ENCODE peak calls at places on chromosomes 6 and 20, in ten cellular contexts. One of them, this sample, is unnamed.
A peak's percentile ranks its signal among the peaks of the same experiment; 100 is the strongest.

GRCh38 chr6:55963301-55963700 is 87.9 kb upstream of the BMP5 start:
- DNase-seq in uterus: no peak
- DNase-seq in psoas muscle: no peak
- DNase-seq in heart left ventricle: no peak
- DNase-seq in A549: no peak
- DNase-seq in GM12865: no peak
- DNase-seq in foreskin fibroblast: no peak
- DNase-seq in astrocyte of the spinal cord: no peak
- DNase-seq in cardiac muscle cell: peak; percentile 30
- DNase-seq in prostate gland: no peak
- DNase-seq in this sample: no peak

GRCh38 chr6:24524801-24525200 is 30.0 kb downstream of the ALDH5A1 start:
- DNase-seq in uterus: no peak
- DNase-seq in psoas muscle: no peak
- DNase-seq in heart left ventricle: no peak
- DNase-seq in A549: no peak
- DNase-seq in GM12865: peak; percentile 76
- DNase-seq in foreskin fibroblast: peak; percentile 19
- DNase-seq in astrocyte of the spinal cord: peak; percentile 59
- DNase-seq in cardiac muscle cell: peak; percentile 71
- DNase-seq in prostate gland: no peak
- DNase-seq in this sample: peak; percentile 15

GRCh38 chr20:35561268-35561667 is 19.4 kb downstream of the ERGIC3 start:
- DNase-seq in uterus: no peak
- DNase-seq in psoas muscle: peak; percentile 47
- DNase-seq in heart left ventricle: no peak
- DNase-seq in A549: peak; percentile 27
- DNase-seq in GM12865: peak; percentile 65
- DNase-seq in foreskin fibroblast: peak; percentile 68
- DNase-seq in astrocyte of the spinal cord: peak; percentile 49
- DNase-seq in cardiac muscle cell: peak; percentile 40
- DNase-seq in prostate gland: no peak
- DNase-seq in this sample: peak; percentile 4

GRCh38 chr6:4032475-4032874 is 46.5 kb downstream of the FAM217A start:
- DNase-seq in uterus: no peak
- DNase-seq in psoas muscle: no peak
- DNase-seq in heart left ventricle: no peak
- DNase-seq in A549: no peak
- DNase-seq in GM12865: no peak
- DNase-seq in foreskin fibroblast: no peak
- DNase-seq in astrocyte of the spinal cord: no peak
- DNase-seq in cardiac muscle cell: no peak
- DNase-seq in prostate gland: no peak
- DNase-seq in this sample: no peak

GRCh38 chr6:163338671-163339405 is 75.7 kb upstream of the QKI start:
- DNase-seq in uterus: no peak
- DNase-seq in psoas muscle: peak; percentile 78
- DNase-seq in heart left ventricle: peak; percentile 70
- DNase-seq in A549: no peak
- DNase-seq in GM12865: no peak
- DNase-seq in foreskin fibroblast: peak; percentile 21
- DNase-seq in astrocyte of the spinal cord: peak; percentile 92
- DNase-seq in cardiac muscle cell: peak; percentile 60
- DNase-seq in prostate gland: no peak
- DNase-seq in this sample: no peak

GRCh38 chr20:9172908-9173307 is 104.0 kb downstream of the PLCB4 start:
- DNase-seq in uterus: no peak
- DNase-seq in psoas muscle: no peak
- DNase-seq in heart left ventricle: no peak
- DNase-seq in A549: no peak
- DNase-seq in GM12865: no peak
- DNase-seq in foreskin fibroblast: peak; percentile 2
- DNase-seq in astrocyte of the spinal cord: peak; percentile 43
- DNase-seq in cardiac muscle cell: peak; percentile 13
- DNase-seq in prostate gland: no peak
- DNase-seq in this sample: no peak

GRCh38 chr20:10643560-10643873 is 30.3 kb downstream of the JAG1 start:
- DNase-seq in uterus: no peak
- DNase-seq in psoas muscle: no peak
- DNase-seq in heart left ventricle: no peak
- DNase-seq in A549: no peak
- DNase-seq in GM12865: no peak
- DNase-seq in foreskin fibroblast: no peak
- DNase-seq in astrocyte of the spinal cord: no peak
- DNase-seq in cardiac muscle cell: no peak
- DNase-seq in prostate gland: no peak
- DNase-seq in this sample: no peak

GRCh38 chr6:17002123-17002522 is 99.7 kb upstream of the STMND1 start:
- DNase-seq in uterus: no peak
- DNase-seq in psoas muscle: no peak
- DNase-seq in heart left ventricle: no peak
- DNase-seq in A549: no peak
- DNase-seq in GM12865: no peak
- DNase-seq in foreskin fibroblast: no peak
- DNase-seq in astrocyte of the spinal cord: no peak
- DNase-seq in cardiac muscle cell: no peak
- DNase-seq in prostate gland: no peak
- DNase-seq in this sample: no peak

GRCh38 chr6:14722704-14723103 is 523.2 kb upstream of the JARID2 start:
- DNase-seq in uterus: no peak
- DNase-seq in psoas muscle: no peak
- DNase-seq in heart left ventricle: no peak
- DNase-seq in A549: no peak
- DNase-seq in GM12865: no peak
- DNase-seq in foreskin fibroblast: no peak
- DNase-seq in astrocyte of the spinal cord: no peak
- DNase-seq in cardiac muscle cell: no peak
- DNase-seq in prostate gland: no peak
- DNase-seq in this sample: no peak

GRCh38 chr6:14721103-14721758 is 524.6 kb upstream of the JARID2 start:
- DNase-seq in uterus: no peak
- DNase-seq in psoas muscle: no peak
- DNase-seq in heart left ventricle: no peak
- DNase-seq in A549: no peak
- DNase-seq in GM12865: no peak
- DNase-seq in foreskin fibroblast: no peak
- DNase-seq in astrocyte of the spinal cord: no peak
- DNase-seq in cardiac muscle cell: peak; percentile 76
- DNase-seq in prostate gland: no peak
- DNase-seq in this sample: no peak

GRCh38 chr6:14719273-14719672 is 526.6 kb upstream of the JARID2 start:
- DNase-seq in uterus: no peak
- DNase-seq in psoas muscle: no peak
- DNase-seq in heart left ventricle: peak; percentile 34
- DNase-seq in A549: no peak
- DNase-seq in GM12865: no peak
- DNase-seq in foreskin fibroblast: no peak
- DNase-seq in astrocyte of the spinal cord: no peak
- DNase-seq in cardiac muscle cell: no peak
- DNase-seq in prostate gland: no peak
- DNase-seq in this sample: no peak

GRCh38 chr6:14722001-14722567 is 523.8 kb upstream of the JARID2 start:
- DNase-seq in uterus: no peak
- DNase-seq in psoas muscle: no peak
- DNase-seq in heart left ventricle: no peak
- DNase-seq in A549: no peak
- DNase-seq in GM12865: no peak
- DNase-seq in foreskin fibroblast: no peak
- DNase-seq in astrocyte of the spinal cord: no peak
- DNase-seq in cardiac muscle cell: no peak
- DNase-seq in prostate gland: peak; percentile 25
- DNase-seq in this sample: no peak

GRCh38 chr6:14720411-14721102 is 525.3 kb upstream of the JARID2 start:
- DNase-seq in uterus: no peak
- DNase-seq in psoas muscle: no peak
- DNase-seq in heart left ventricle: no peak
- DNase-seq in A549: no peak
- DNase-seq in GM12865: no peak
- DNase-seq in foreskin fibroblast: no peak
- DNase-seq in astrocyte of the spinal cord: no peak
- DNase-seq in cardiac muscle cell: no peak
- DNase-seq in prostate gland: no peak
- DNase-seq in this sample: no peak
- TF ChIP-seq CTCF in uterus: no peak
- TF ChIP-seq CTCF in psoas muscle: no peak
- TF ChIP-seq CTCF in heart left ventricle: no peak
- TF ChIP-seq CTCF in A549: no peak
- TF ChIP-seq CTCF in GM12865: no peak
- TF ChIP-seq CTCF in foreskin fibroblast: no peak
- TF ChIP-seq CTCF in astrocyte of the spinal cord: no peak
- TF ChIP-seq CTCF in cardiac muscle cell: no peak
- TF ChIP-seq CTCF in prostate gland: no peak
- TF ChIP-seq CTCF in this sample: no peak

GRCh38 chr20:40717343-40717865 is 28.4 kb upstream of the MAFB start:
- DNase-seq in uterus: no peak
- DNase-seq in psoas muscle: no peak
- DNase-seq in heart left ventricle: no peak
- DNase-seq in A549: no peak
- DNase-seq in GM12865: no peak
- DNase-seq in foreskin fibroblast: no peak
- DNase-seq in astrocyte of the spinal cord: no peak
- DNase-seq in cardiac muscle cell: no peak
- DNase-seq in prostate gland: no peak
- DNase-seq in this sample: no peak

GRCh38 chr20:40718214-40718949 is 29.3 kb upstream of the MAFB start:
- DNase-seq in uterus: no peak
- DNase-seq in psoas muscle: no peak
- DNase-seq in heart left ventricle: no peak
- DNase-seq in A549: no peak
- DNase-seq in GM12865: no peak
- DNase-seq in foreskin fibroblast: no peak
- DNase-seq in astrocyte of the spinal cord: no peak
- DNase-seq in cardiac muscle cell: no peak
- DNase-seq in prostate gland: no peak
- DNase-seq in this sample: no peak

GRCh38 chr20:40719330-40719729 is 30.3 kb upstream of the MAFB start:
- DNase-seq in uterus: no peak
- DNase-seq in psoas muscle: no peak
- DNase-seq in heart left ventricle: no peak
- DNase-seq in A549: no peak
- DNase-seq in GM12865: no peak
- DNase-seq in foreskin fibroblast: no peak
- DNase-seq in astrocyte of the spinal cord: no peak
- DNase-seq in cardiac muscle cell: no peak
- DNase-seq in prostate gland: no peak
- DNase-seq in this sample: no peak

GRCh38 chr20:40724566-40724965 is 35.5 kb upstream of the MAFB start:
- DNase-seq in uterus: no peak
- DNase-seq in psoas muscle: no peak
- DNase-seq in heart left ventricle: no peak
- DNase-seq in A549: no peak
- DNase-seq in GM12865: no peak
- DNase-seq in foreskin fibroblast: no peak
- DNase-seq in astrocyte of the spinal cord: no peak
- DNase-seq in cardiac muscle cell: no peak
- DNase-seq in prostate gland: no peak
- DNase-seq in this sample: no peak

GRCh38 chr20:40720826-40721225 is 31.8 kb upstream of the MAFB start:
- DNase-seq in uterus: no peak
- DNase-seq in psoas muscle: no peak
- DNase-seq in heart left ventricle: no peak
- DNase-seq in A549: no peak
- DNase-seq in GM12865: no peak
- DNase-seq in foreskin fibroblast: no peak
- DNase-seq in astrocyte of the spinal cord: no peak
- DNase-seq in cardiac muscle cell: no peak
- DNase-seq in prostate gland: no peak
- DNase-seq in this sample: no peak
- H3K4me3 ChIP-seq in uterus: no peak overlapping the region
- H3K4me3 ChIP-seq in psoas muscle: no peak overlapping the region
- H3K4me3 ChIP-seq in heart left ventricle: no peak overlapping the region
- H3K4me3 ChIP-seq in A549: no peak overlapping the region
- H3K4me3 ChIP-seq in GM12865: no peak overlapping the region
- H3K4me3 ChIP-seq in foreskin fibroblast: no peak overlapping the region
- H3K4me3 ChIP-seq in astrocyte of the spinal cord: no peak overlapping the region
- H3K4me3 ChIP-seq in cardiac muscle cell: no peak overlapping the region
- H3K4me3 ChIP-seq in prostate gland: no peak overlapping the region
- H3K4me3 ChIP-seq in this sample: no peak overlapping the region

GRCh38 chr6:108606130-108606797 is 45.5 kb downstream of the FOXO3 start:
- DNase-seq in uterus: no peak
- DNase-seq in psoas muscle: no peak
- DNase-seq in heart left ventricle: no peak
- DNase-seq in A549: no peak
- DNase-seq in GM12865: no peak
- DNase-seq in foreskin fibroblast: no peak
- DNase-seq in astrocyte of the spinal cord: no peak
- DNase-seq in cardiac muscle cell: no peak
- DNase-seq in prostate gland: no peak
- DNase-seq in this sample: no peak
- TF ChIP-seq CTCF in uterus: no peak
- TF ChIP-seq CTCF in psoas muscle: no peak
- TF ChIP-seq CTCF in heart left ventricle: no peak
- TF ChIP-seq CTCF in A549: no peak
- TF ChIP-seq CTCF in GM12865: no peak
- TF ChIP-seq CTCF in foreskin fibroblast: no peak
- TF ChIP-seq CTCF in astrocyte of the spinal cord: no peak
- TF ChIP-seq CTCF in cardiac muscle cell: no peak
- TF ChIP-seq CTCF in prostate gland: no peak
- TF ChIP-seq CTCF in this sample: no peak

GRCh38 chr6:142026471-142026870 is 106.3 kb upstream of the GJE1 start:
- DNase-seq in uterus: no peak
- DNase-seq in psoas muscle: no peak
- DNase-seq in heart left ventricle: no peak
- DNase-seq in A549: no peak
- DNase-seq in GM12865: no peak
- DNase-seq in foreskin fibroblast: no peak
- DNase-seq in astrocyte of the spinal cord: no peak
- DNase-seq in cardiac muscle cell: no peak
- DNase-seq in prostate gland: no peak
- DNase-seq in this sample: no peak

GRCh38 chr6:142028527-142028926 is 104.2 kb upstream of the GJE1 start:
- DNase-seq in uterus: no peak
- DNase-seq in psoas muscle: no peak
- DNase-seq in heart left ventricle: no peak
- DNase-seq in A549: no peak
- DNase-seq in GM12865: no peak
- DNase-seq in foreskin fibroblast: no peak
- DNase-seq in astrocyte of the spinal cord: no peak
- DNase-seq in cardiac muscle cell: no peak
- DNase-seq in prostate gland: no peak
- DNase-seq in this sample: no peak

GRCh38 chr6:142035890-142036289 is 96.8 kb upstream of the GJE1 start:
- DNase-seq in uterus: no peak
- DNase-seq in psoas muscle: no peak
- DNase-seq in heart left ventricle: no peak
- DNase-seq in A549: no peak
- DNase-seq in GM12865: no peak
- DNase-seq in foreskin fibroblast: no peak
- DNase-seq in astrocyte of the spinal cord: no peak
- DNase-seq in cardiac muscle cell: no peak
- DNase-seq in prostate gland: no peak
- DNase-seq in this sample: no peak

GRCh38 chr6:142027074-142027473 is 105.7 kb upstream of the GJE1 start:
- DNase-seq in uterus: no peak
- DNase-seq in psoas muscle: no peak
- DNase-seq in heart left ventricle: no peak
- DNase-seq in A549: no peak
- DNase-seq in GM12865: no peak
- DNase-seq in foreskin fibroblast: no peak
- DNase-seq in astrocyte of the spinal cord: no peak
- DNase-seq in cardiac muscle cell: no peak
- DNase-seq in prostate gland: no peak
- DNase-seq in this sample: no peak

DNA sequence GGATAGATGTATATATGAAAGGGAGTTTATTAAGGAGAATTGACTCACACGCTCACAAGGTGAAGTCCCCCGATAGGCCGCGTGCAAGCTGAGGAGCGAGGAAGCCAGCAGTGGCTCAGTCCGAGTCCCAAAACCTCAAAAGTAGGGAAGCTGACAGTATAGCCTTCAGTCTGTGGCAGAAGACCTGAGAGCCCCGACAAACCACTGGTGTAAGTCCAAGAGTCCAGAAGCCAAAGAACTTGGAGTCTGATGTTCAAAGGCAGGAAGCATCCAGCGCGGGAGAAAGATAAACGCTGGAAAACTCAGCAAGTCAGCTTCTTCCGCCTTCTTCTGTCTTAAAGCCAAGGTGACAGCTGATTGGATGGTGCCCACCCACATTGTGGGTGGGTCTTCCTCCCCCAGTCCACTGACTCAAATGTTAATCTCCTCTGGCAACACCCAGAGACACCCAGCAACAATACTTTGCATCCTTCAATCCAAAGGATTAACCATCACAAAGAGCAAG is 102.6 kb upstream of the GJE1 start:
- DNase-seq in uterus: no peak
- DNase-seq in psoas muscle: no peak
- DNase-seq in heart left ventricle: no peak
- DNase-seq in A549: no peak
- DNase-seq in GM12865: no peak
- DNase-seq in foreskin fibroblast: no peak
- DNase-seq in astrocyte of the spinal cord: peak; percentile 38
- DNase-seq in cardiac muscle cell: peak; percentile 76
- DNase-seq in prostate gland: no peak
- DNase-seq in this sample: no peak
- H3K4me3 ChIP-seq in uterus: no peak overlapping the region
- H3K4me3 ChIP-seq in psoas muscle: no peak overlapping the region
- H3K4me3 ChIP-seq in heart left ventricle: no peak overlapping the region
- H3K4me3 ChIP-seq in A549: no peak overlapping the region
- H3K4me3 ChIP-seq in GM12865: no peak overlapping the region
- H3K4me3 ChIP-seq in foreskin fibroblast: peak overlapping the region; percentile 19
- H3K4me3 ChIP-seq in astrocyte of the spinal cord: peak overlapping the region; percentile 33
- H3K4me3 ChIP-seq in cardiac muscle cell: peak overlapping the region; percentile 17
- H3K4me3 ChIP-seq in prostate gland: no peak overlapping the region
- H3K4me3 ChIP-seq in this sample: peak overlapping the region; percentile 59

This sample was measured in AG04450.